ENCODE peak calls at places on chromosomes 4 and X, in five cellular contexts. One of them, this sample, is unnamed.

GRCh38 chr4:71453516-71453915 is 114.7 kb downstream of the SLC4A4 start:
- DNase-seq in SK-N-SH: no peak
- DNase-seq in esophagus muscularis mucosa: no peak
- DNase-seq in transverse colon: no peak
- DNase-seq in stomach: no peak
- DNase-seq in this sample: no peak

GRCh38 chr4:165874072-165874798 is 1.2 kb downstream of the TLL1 start:
- DNase-seq in stomach: no peak
- DNase-seq in transverse colon: no peak
- DNase-seq in esophagus muscularis mucosa: no peak
- DNase-seq in SK-N-SH: peak; percentile 16
- DNase-seq in this sample: peak; percentile 79

GRCh38 chr4:164695650-164696049 is 58.3 kb upstream of the SMIM31 start:
- DNase-seq in esophagus muscularis mucosa: no peak
- DNase-seq in transverse colon: no peak
- DNase-seq in stomach: no peak
- DNase-seq in SK-N-SH: no peak
- DNase-seq in this sample: no peak

GRCh38 chrX:132433001-132433400 is 55.8 kb downstream of the MBNL3 start:
- DNase-seq in esophagus muscularis mucosa: no peak
- DNase-seq in SK-N-SH: no peak
- DNase-seq in stomach: no peak
- DNase-seq in transverse colon: no peak
- DNase-seq in this sample: no peak

GRCh38 chr4:7761720-7762119 is 177.9 kb downstream of the AFAP1 start:
- DNase-seq in esophagus muscularis mucosa: peak; percentile 94
- DNase-seq in transverse colon: peak; percentile 73
- DNase-seq in SK-N-SH: peak; percentile 91
- DNase-seq in stomach: peak; percentile 67
- DNase-seq in this sample: peak; percentile 87

GRCh38 chr4:180028682-180029081 is 2214.5 kb upstream of the TENM3 start:
- DNase-seq in esophagus muscularis mucosa: no peak
- DNase-seq in SK-N-SH: peak; percentile 1
- DNase-seq in stomach: no peak
- DNase-seq in transverse colon: peak; percentile 23
- DNase-seq in this sample: no peak

GRCh38 chr4:1979477-1980196 is 29.1 kb downstream of the NELFA start:
- DNase-seq in esophagus muscularis mucosa: no peak
- DNase-seq in transverse colon: no peak
- DNase-seq in SK-N-SH: no peak
- DNase-seq in stomach: no peak
- DNase-seq in this sample: peak; percentile 65

GRCh38 chr4:8412288-8412687 is 28.2 kb downstream of the ACOX3 start:
- DNase-seq in SK-N-SH: no peak
- DNase-seq in transverse colon: no peak
- DNase-seq in stomach: no peak
- DNase-seq in esophagus muscularis mucosa: no peak
- DNase-seq in this sample: no peak

GRCh38 chr4:186132577-186133277 is 28.2 kb downstream of the FAM149A start:
- DNase-seq in stomach: no peak
- DNase-seq in SK-N-SH: no peak
- DNase-seq in transverse colon: no peak
- DNase-seq in esophagus muscularis mucosa: peak; percentile 66
- DNase-seq in this sample: no peak

GRCh38 chr4:79857811-79858210 is 215.2 kb downstream of the ANTXR2 start:
- DNase-seq in stomach: no peak
- DNase-seq in SK-N-SH: no peak
- DNase-seq in transverse colon: no peak
- DNase-seq in esophagus muscularis mucosa: no peak
- DNase-seq in this sample: no peak

GRCh38 chr4:7045961-7046921 is 3.1 kb downstream of the TADA2B start:
- DNase-seq in transverse colon: no peak
- DNase-seq in stomach: no peak
- DNase-seq in esophagus muscularis mucosa: no peak
- DNase-seq in SK-N-SH: no peak
- DNase-seq in this sample: no peak

GRCh38 chr4:108166441-108167315 is 2.1 kb downstream of the LEF1 start:
- DNase-seq in esophagus muscularis mucosa: no peak
- DNase-seq in stomach: peak; percentile 54
- DNase-seq in transverse colon: peak; percentile 21
- DNase-seq in SK-N-SH: peak; percentile 47
- DNase-seq in this sample: no peak

GRCh38 chr4:140103676-140104075 is 50.3 kb downstream of the MAML3 start:
- DNase-seq in stomach: no peak
- DNase-seq in transverse colon: no peak
- DNase-seq in SK-N-SH: no peak
- DNase-seq in esophagus muscularis mucosa: no peak
- DNase-seq in this sample: no peak

GRCh38 chrX:12903646-12904045 is 2.8 kb upstream of the TLR8 start:
- DNase-seq in stomach: no peak
- DNase-seq in esophagus muscularis mucosa: no peak
- DNase-seq in transverse colon: no peak
- DNase-seq in SK-N-SH: no peak
- DNase-seq in this sample: no peak

GRCh38 chrX:53223955-53224859 is 800 bp downstream of the KDM5C start:
- DNase-seq in transverse colon: peak; percentile 22
- DNase-seq in SK-N-SH: peak; percentile 58
- DNase-seq in esophagus muscularis mucosa: no peak
- DNase-seq in stomach: no peak
- DNase-seq in this sample: peak; percentile 73

GRCh38 chr4:121421594-121421993 is 40.8 kb upstream of the QRFPR start:
- DNase-seq in SK-N-SH: no peak
- DNase-seq in stomach: no peak
- DNase-seq in esophagus muscularis mucosa: no peak
- DNase-seq in transverse colon: no peak
- DNase-seq in this sample: no peak

GRCh38 chr4:4614925-4615678 is 73.3 kb upstream of the STX18 start:
- DNase-seq in transverse colon: no peak
- DNase-seq in esophagus muscularis mucosa: no peak
- DNase-seq in SK-N-SH: no peak
- DNase-seq in stomach: no peak
- DNase-seq in this sample: no peak

GRCh38 chrX:107675823-107676555 is 47.7 kb downstream of the PRPS1 start:
- DNase-seq in SK-N-SH: no peak
- DNase-seq in stomach: no peak
- DNase-seq in transverse colon: no peak
- DNase-seq in esophagus muscularis mucosa: no peak
- DNase-seq in this sample: no peak

GRCh38 chr4:1171306-1172227 is 816 bp downstream of the SPON2 start:
- DNase-seq in SK-N-SH: peak; percentile 68
- DNase-seq in esophagus muscularis mucosa: peak; percentile 86
- DNase-seq in transverse colon: peak; percentile 50
- DNase-seq in stomach: no peak
- DNase-seq in this sample: no peak

GRCh38 chr4:14218641-14219040 is 591.1 kb upstream of the BOD1L1 start:
- DNase-seq in SK-N-SH: no peak
- DNase-seq in transverse colon: no peak
- DNase-seq in stomach: no peak
- DNase-seq in esophagus muscularis mucosa: no peak
- DNase-seq in this sample: no peak

GRCh38 chr4:83362492-83363329 is 28.1 kb upstream of the HPSE start:
- DNase-seq in transverse colon: peak; percentile 19
- DNase-seq in stomach: no peak
- DNase-seq in SK-N-SH: peak; percentile 10
- DNase-seq in esophagus muscularis mucosa: no peak
- DNase-seq in this sample: no peak

GRCh38 chr4:83364312-83364711 is 29.7 kb upstream of the HPSE start:
- DNase-seq in stomach: no peak
- DNase-seq in SK-N-SH: no peak
- DNase-seq in esophagus muscularis mucosa: no peak
- DNase-seq in transverse colon: no peak
- DNase-seq in this sample: no peak

GRCh38 chr4:83360018-83360417 is 25.4 kb upstream of the HPSE start:
- DNase-seq in esophagus muscularis mucosa: no peak
- DNase-seq in SK-N-SH: no peak
- DNase-seq in stomach: no peak
- DNase-seq in transverse colon: no peak
- DNase-seq in this sample: no peak

GRCh38 chr4:83358410-83358809 is 23.8 kb upstream of the HPSE start:
- DNase-seq in stomach: no peak
- DNase-seq in esophagus muscularis mucosa: no peak
- DNase-seq in SK-N-SH: no peak
- DNase-seq in transverse colon: no peak
- DNase-seq in this sample: no peak

DNA sequence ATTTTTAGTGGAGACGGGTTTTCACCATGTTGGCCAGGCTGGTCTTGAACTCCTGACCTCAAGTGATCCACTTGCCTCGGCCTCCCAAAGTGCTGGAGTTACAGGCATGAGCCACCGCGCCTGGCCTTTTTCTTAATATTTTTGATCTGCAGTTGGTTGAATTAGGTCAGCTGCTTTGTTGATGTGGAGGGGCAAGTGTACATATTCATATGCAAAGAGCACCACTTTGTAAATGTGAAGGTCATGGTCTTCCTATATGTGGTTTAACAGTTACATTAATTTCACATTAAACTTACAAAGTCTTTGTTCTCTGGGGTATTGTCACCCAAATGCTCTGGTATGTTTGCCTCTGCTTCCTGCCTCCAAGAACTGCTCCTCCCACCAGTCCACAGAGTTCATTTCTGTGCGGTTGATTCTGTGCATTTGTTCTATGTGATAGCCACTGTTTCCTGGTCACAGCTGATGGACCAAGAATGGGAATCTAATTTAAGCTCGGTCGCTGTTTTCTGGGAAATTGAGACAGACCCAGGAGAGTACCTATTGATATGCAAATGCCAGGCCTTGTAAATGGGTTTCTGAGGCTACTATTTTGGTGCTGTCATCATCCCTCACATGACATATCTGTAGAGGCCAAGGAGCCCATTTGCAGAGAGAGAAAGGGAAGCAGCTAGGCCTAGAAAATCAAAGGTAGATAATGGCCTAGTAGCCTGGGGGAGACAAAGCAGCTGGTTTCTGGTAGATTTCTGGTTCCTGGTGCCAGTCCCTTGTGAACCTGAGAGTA is 27.0 kb upstream of the HPSE start:
- DNase-seq in transverse colon: no peak
- DNase-seq in SK-N-SH: no peak
- DNase-seq in esophagus muscularis mucosa: no peak
- DNase-seq in stomach: no peak
- DNase-seq in this sample: no peak
- TF ChIP-seq EP300 in transverse colon: no peak
- TF ChIP-seq EP300 in SK-N-SH: no peak
- TF ChIP-seq EP300 in esophagus muscularis mucosa: no peak
- TF ChIP-seq EP300 in stomach: no peak
- TF ChIP-seq EP300 in this sample: no peak

GRCh38 chrX:97363843-97364242 is 480.1 kb downstream of the RPA4 start:
- DNase-seq in SK-N-SH: no peak
- DNase-seq in transverse colon: no peak
- DNase-seq in stomach: no peak
- DNase-seq in esophagus muscularis mucosa: no peak
- DNase-seq in this sample: no peak
- TF ChIP-seq POLR2AphosphoS5 in SK-N-SH: no peak
- TF ChIP-seq POLR2AphosphoS5 in transverse colon: no peak
- TF ChIP-seq POLR2AphosphoS5 in stomach: no peak
- TF ChIP-seq POLR2AphosphoS5 in esophagus muscularis mucosa: no peak
- TF ChIP-seq POLR2AphosphoS5 in this sample: no peak

GRCh38 chr4:28886934-28887333 is 1833.2 kb upstream of the PCDH7 start:
- DNase-seq in transverse colon: no peak
- DNase-seq in stomach: no peak
- DNase-seq in SK-N-SH: no peak
- DNase-seq in esophagus muscularis mucosa: no peak
- DNase-seq in this sample: no peak

DNA sequence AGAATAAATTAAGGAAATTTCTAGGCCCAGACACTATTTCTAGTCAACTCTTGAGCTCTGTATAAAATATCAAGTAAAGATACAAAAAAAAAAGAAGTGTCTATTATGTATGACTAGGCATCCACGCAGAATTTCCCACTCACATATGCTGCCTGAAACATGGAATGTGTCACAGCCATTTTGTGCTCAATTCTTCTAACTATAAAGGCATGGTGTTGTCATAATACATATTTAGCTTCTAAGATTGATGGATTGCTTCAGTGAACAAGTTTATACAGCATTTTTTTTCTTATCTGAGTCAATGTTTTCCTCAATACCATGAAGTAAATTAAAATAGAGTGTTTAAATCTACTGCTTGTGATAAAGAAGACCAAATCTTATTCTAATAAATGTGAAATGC is 1829.2 kb upstream of the PCDH7 start:
- DNase-seq in transverse colon: no peak
- DNase-seq in stomach: no peak
- DNase-seq in esophagus muscularis mucosa: no peak
- DNase-seq in SK-N-SH: no peak
- DNase-seq in this sample: no peak
- TF ChIP-seq EP300 in transverse colon: no peak
- TF ChIP-seq EP300 in stomach: no peak
- TF ChIP-seq EP300 in esophagus muscularis mucosa: no peak
- TF ChIP-seq EP300 in SK-N-SH: no peak
- TF ChIP-seq EP300 in this sample: no peak

GRCh38 chrX:1062351-1062750 is 150.1 kb downstream of the CRLF2 start:
- DNase-seq in transverse colon: no peak
- DNase-seq in SK-N-SH: no peak
- DNase-seq in stomach: no peak
- DNase-seq in esophagus muscularis mucosa: no peak
- DNase-seq in this sample: no peak

GRCh38 chrX:1060562-1060960 is 151.9 kb downstream of the CRLF2 start:
- DNase-seq in transverse colon: no peak
- DNase-seq in SK-N-SH: no peak
- DNase-seq in esophagus muscularis mucosa: no peak
- DNase-seq in stomach: no peak
- DNase-seq in this sample: no peak

GRCh38 chrX:1059576-1060561 is 152.6 kb downstream of the CRLF2 start:
- DNase-seq in stomach: no peak
- DNase-seq in SK-N-SH: no peak
- DNase-seq in esophagus muscularis mucosa: no peak
- DNase-seq in transverse colon: no peak
- DNase-seq in this sample: no peak
- TF ChIP-seq POLR2AphosphoS5 in stomach: no peak
- TF ChIP-seq POLR2AphosphoS5 in SK-N-SH: no peak
- TF ChIP-seq POLR2AphosphoS5 in esophagus muscularis mucosa: no peak
- TF ChIP-seq POLR2AphosphoS5 in transverse colon: no peak
- TF ChIP-seq POLR2AphosphoS5 in this sample: no peak

GRCh38 chrX:119015407-119016242 is 41.2 kb downstream of the LONRF3 start:
- DNase-seq in stomach: peak; percentile 43
- DNase-seq in transverse colon: peak; percentile 32
- DNase-seq in SK-N-SH: no peak
- DNase-seq in esophagus muscularis mucosa: no peak
- DNase-seq in this sample: peak; percentile 68
- TF ChIP-seq EP300 in stomach: no peak
- TF ChIP-seq EP300 in transverse colon: no peak
- TF ChIP-seq EP300 in SK-N-SH: peak; percentile 74
- TF ChIP-seq EP300 in esophagus muscularis mucosa: no peak
- TF ChIP-seq EP300 in this sample: no peak

This sample was measured in suprapubic skin.